ENCODE peak calls at places on chromosomes 12 and 14, in five cellular contexts. Q is left lung, A is AG04450, S is ovary, F is pancreas. N is an unnamed sample.
A peak's percentile ranks its signal among the peaks of the same experiment; 100 is the strongest.

GRCh38 chr14:103730490-103731035 is 15.0 kb downstream of the ZFYVE21 start:
- DNase-seq in Q (no peak), A (no peak), S (no peak), F (peak; percentile 92), N (no peak)

GRCh38 chr14:75279739-75280447 is 1.3 kb downstream of the FOS start:
- DNase-seq in Q (peak; percentile 51), A (no peak), S (peak; percentile 70), F (peak; percentile 61), N (no peak)

GRCh38 chr12:108833757-108834472 is 23.5 kb downstream of the SSH1 start:
- DNase-seq in Q (no peak), A (no peak), S (no peak), F (no peak), N (no peak)

GRCh38 chr14:69055125-69055524 is 76.0 kb upstream of the ACTN1 start:
- DNase-seq in Q (no peak), A (peak; percentile 74), S (no peak), F (no peak), N (no peak)

GRCh38 chr14:79585845-79586244 is 625.5 kb downstream of the DIO2 start:
- DNase-seq in Q (no peak), A (no peak), S (no peak), F (no peak), N (no peak)

GRCh38 chr14:69013943-69014782 is 35.1 kb upstream of the ACTN1 start:
- DNase-seq in Q (peak; percentile 92), A (no peak), S (no peak), F (peak; percentile 50), N (no peak)

GRCh38 chr12:52871291-52871961 is 22.6 kb upstream of the KRT78 start:
- DNase-seq in Q (no peak), A (no peak), S (no peak), F (no peak), N (no peak)

GRCh38 chr12:117031843-117032592 is 67.2 kb downstream of the TESC start:
- DNase-seq in Q (no peak), A (no peak), S (no peak), F (no peak), N (no peak)

GRCh38 chr12:44503329-44503728 is 372.8 kb downstream of the NELL2 start:
- DNase-seq in Q (no peak), A (no peak), S (no peak), F (no peak), N (no peak)

GRCh38 chr12:124998705-124999104 is 5.3 kb downstream of the BRI3BP start:
- DNase-seq in Q (no peak), A (no peak), S (no peak), F (no peak), N (no peak)

GRCh38 chr12:12999959-13000615 is at the start of gene HEBP1:
- DNase-seq in Q (peak; percentile 98), A (peak; percentile 71), S (peak; percentile 99), F (peak; percentile 96), N (peak; percentile 99)

GRCh38 chr12:51893786-51894185 is 5.9 kb downstream of the ANKRD33 start:
- DNase-seq in Q (no peak), A (no peak), S (no peak), F (peak; percentile 5), N (no peak)

GRCh38 chr14:36028218-36028617 is 148.3 kb downstream of the PTCSC3 start:
- DNase-seq in Q (no peak), A (no peak), S (no peak), F (no peak), N (no peak)

GRCh38 chr14:26180221-26180620 is 417.6 kb downstream of the NOVA1 start:
- DNase-seq in Q (no peak), A (no peak), S (no peak), F (no peak), N (peak; percentile 31)

GRCh38 chr12:89706551-89707348 is 1.9 kb downstream of the ATP2B1 start:
- DNase-seq in Q (peak; percentile 36), A (no peak), S (peak; percentile 29), F (peak; percentile 27), N (peak; percentile 48)

GRCh38 chr12:89704457-89704856 is 4.2 kb downstream of the ATP2B1 start:
- DNase-seq in Q (no peak), A (no peak), S (no peak), F (no peak), N (no peak)

GRCh38 chr12:89702503-89702902 is 6.1 kb downstream of the ATP2B1 start:
- DNase-seq in Q (no peak), A (no peak), S (no peak), F (no peak), N (no peak)

GRCh38 chr12:89701606-89702206 is 6.9 kb downstream of the ATP2B1 start:
- DNase-seq in Q (no peak), A (no peak), S (no peak), F (no peak), N (no peak)

DNA sequence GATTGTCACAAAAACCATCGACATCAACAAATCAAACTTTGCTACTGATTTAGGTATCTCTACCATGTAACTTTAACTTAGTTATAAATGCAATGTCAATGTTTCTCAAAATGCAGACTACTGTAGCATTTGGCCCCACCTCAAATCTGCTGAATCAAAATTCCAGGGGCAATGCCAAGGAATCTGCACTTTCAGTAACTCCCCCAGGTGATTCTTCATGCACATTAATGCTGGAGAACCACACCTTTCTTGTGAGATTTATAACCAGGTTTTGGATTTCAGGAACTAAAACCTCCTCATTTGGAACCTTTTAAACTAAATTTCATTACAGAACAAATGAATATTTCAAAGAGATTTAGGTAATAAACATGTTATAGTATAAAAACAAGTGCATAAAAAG is 4.9 kb downstream of the ATP2B1 start:
- DNase-seq in Q (no peak), A (no peak), S (no peak), F (no peak), N (no peak)
- H3K4me3 ChIP-seq in Q (no peak overlapping the region), A (no peak overlapping the region), S (no peak overlapping the region), F (no peak overlapping the region), N (no peak overlapping the region)

GRCh38 chr14:66272221-66272620 is 213.9 kb upstream of the CCDC196 start:
- DNase-seq in Q (no peak), A (no peak), S (no peak), F (no peak), N (no peak)

DNA sequence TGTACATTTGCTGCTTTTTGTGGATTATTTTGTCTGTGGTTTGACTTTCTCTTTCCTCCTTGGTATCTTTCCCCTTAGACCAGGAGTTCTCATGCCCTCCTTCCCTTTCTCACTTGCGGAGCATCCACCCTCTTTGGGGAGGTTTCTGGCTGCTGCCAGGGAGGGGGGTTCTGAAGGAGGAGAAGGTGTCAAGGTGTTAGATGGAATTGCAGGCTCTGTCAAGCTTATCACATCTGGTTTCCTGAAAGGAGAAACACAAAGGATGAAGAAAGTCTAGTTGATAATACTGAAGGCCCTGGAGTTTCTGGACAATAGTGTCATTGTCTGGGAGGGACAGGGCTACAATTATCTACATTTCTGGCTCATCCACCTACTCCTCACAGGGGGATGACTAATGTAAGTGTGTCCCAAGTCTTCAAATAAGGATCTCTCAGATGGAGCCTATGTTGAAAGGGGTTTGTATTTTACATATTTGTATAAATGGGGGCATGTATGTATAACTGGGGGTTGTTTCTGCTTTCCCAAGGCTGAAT is 217.3 kb upstream of the CCDC196 start:
- DNase-seq in Q (no peak), A (no peak), S (no peak), F (no peak), N (no peak)
- H3K4me3 ChIP-seq in Q (no peak overlapping the region), A (no peak overlapping the region), S (no peak overlapping the region), F (no peak overlapping the region), N (no peak overlapping the region)

DNA sequence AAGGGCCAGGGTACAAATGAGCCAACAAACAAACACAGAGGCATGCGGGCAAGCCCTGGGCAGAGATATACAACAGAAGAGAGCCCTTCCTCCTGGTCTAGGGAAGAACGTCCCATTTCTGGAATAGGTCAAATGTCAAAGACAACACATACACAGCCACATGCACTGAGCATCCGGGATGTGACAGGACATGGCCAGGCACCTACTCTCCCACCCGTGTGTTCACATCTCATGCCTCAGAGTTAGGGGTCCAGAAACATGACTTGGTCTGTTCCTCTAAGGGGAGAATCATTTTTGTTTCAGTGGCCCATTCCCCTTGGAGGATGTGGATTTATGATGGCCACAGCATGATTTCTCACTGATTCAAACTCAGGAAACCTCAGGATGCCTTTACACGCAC is 801 bp upstream of the ASB2 start:
- DNase-seq in Q (no peak), A (no peak), S (no peak), F (no peak), N (no peak)
- H3K4me3 ChIP-seq in Q (no peak overlapping the region), A (no peak overlapping the region), S (no peak overlapping the region), F (no peak overlapping the region), N (no peak overlapping the region)

GRCh38 chr12:112798019-112798760 is 6.6 kb downstream of the RPH3A start:
- DNase-seq in Q (no peak), A (no peak), S (no peak), F (no peak), N (no peak)
- H3K4me3 ChIP-seq in Q (no peak overlapping the region), A (no peak overlapping the region), S (no peak overlapping the region), F (no peak overlapping the region), N (no peak overlapping the region)

GRCh38 chr14:58292192-58292591 is 6.2 kb upstream of the ARID4A start:
- DNase-seq in Q (no peak), A (no peak), S (no peak), F (no peak), N (no peak)
- H3K4me3 ChIP-seq in Q (no peak overlapping the region), A (no peak overlapping the region), S (no peak overlapping the region), F (no peak overlapping the region), N (no peak overlapping the region)

DNA sequence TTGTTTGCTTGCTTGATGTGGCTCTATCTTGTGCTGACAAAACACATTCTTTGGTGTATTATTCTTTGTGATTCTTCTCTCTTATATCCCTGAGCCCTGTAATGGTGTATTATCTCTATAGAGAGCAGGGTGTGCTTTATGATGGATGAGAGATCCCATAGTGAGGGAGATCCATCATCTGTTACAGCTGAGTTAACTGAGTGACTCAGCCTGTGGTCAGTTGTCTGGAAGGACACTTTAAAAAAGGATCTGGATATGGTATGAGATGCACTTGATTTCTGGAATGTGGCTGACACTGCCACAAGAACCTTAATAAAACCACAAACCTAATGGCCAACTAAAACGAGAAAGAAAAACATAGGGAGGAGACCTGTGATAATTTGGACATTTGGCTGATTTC is 461.4 kb upstream of the SYT1 start:
- DNase-seq in Q (no peak), A (no peak), S (no peak), F (no peak), N (no peak)
- H3K4me3 ChIP-seq in Q (no peak overlapping the region), A (no peak overlapping the region), S (no peak overlapping the region), F (no peak overlapping the region), N (no peak overlapping the region)